ENCODE peak calls at places on chromosome 7, in nine cellular contexts. O, B, U, C, H, J, L, N and K are unnamed samples.

GRCh38 chr7:33554046-33554445 is 351.3 kb upstream of the BMPER start:
- DNase-seq in O (no peak), B (no peak), U (no peak), C (no peak), H (no peak), J (no peak), L (no peak), N (no peak), K (no peak)

GRCh38 chr7:16867328-16867727 is 14.5 kb downstream of the AGR3 start:
- DNase-seq in O (no peak), B (no peak), U (no peak), C (no peak), H (no peak), J (no peak), L (no peak), N (no peak), K (no peak)

GRCh38 chr7:150973571-150974451 is 4.3 kb downstream of the KCNH2 start:
- DNase-seq in O (no peak), B (no peak), U (no peak), C (no peak), H (no peak), J (peak; percentile 31), L (no peak), N (no peak), K (no peak)

GRCh38 chr7:78770422-78771410 is 682.8 kb downstream of the MAGI2 start:
- DNase-seq in O (no peak), B (no peak), U (peak; percentile 14), C (no peak), H (no peak), J (no peak), L (no peak), N (no peak), K (peak; percentile 45)

GRCh38 chr7:90180011-90180585 is 25.8 kb downstream of the STEAP1 start:
- DNase-seq in O (no peak), B (no peak), U (peak; percentile 5), C (no peak), H (no peak), J (no peak), L (no peak), N (no peak), K (no peak)

GRCh38 chr7:28623863-28624262 is 211.5 kb downstream of the CREB5 start:
- DNase-seq in O (no peak), B (no peak), U (no peak), C (peak; percentile 38), H (no peak), J (no peak), L (no peak), N (no peak), K (no peak)

GRCh38 chr7:119664601-119665000 is 608.4 kb upstream of the KCND2 start:
- DNase-seq in O (no peak), B (no peak), U (peak; percentile 47), C (peak; percentile 14), H (no peak), J (no peak), L (no peak), N (no peak), K (no peak)

GRCh38 chr7:41110186-41110585 is 592.7 kb downstream of the INHBA start:
- DNase-seq in O (no peak), B (no peak), U (peak; percentile 74), C (peak; percentile 82), H (no peak), J (no peak), L (no peak), N (no peak), K (no peak)

GRCh38 chr7:128937271-128937646 is 468 bp upstream of the IRF5 start:
- DNase-seq in O (no peak), B (no peak), U (no peak), C (no peak), H (no peak), J (no peak), L (no peak), N (no peak), K (no peak)

GRCh38 chr7:107147464-107148214 is 21.2 kb upstream of the HBP1 start:
- DNase-seq in O (no peak), B (peak; percentile 47), U (peak; percentile 42), C (peak; percentile 39), H (no peak), J (peak; percentile 9), L (no peak), N (peak; percentile 34), K (peak; percentile 50)

GRCh38 chr7:43028106-43028505 is 84.3 kb upstream of the HECW1 start:
- DNase-seq in O (no peak), B (no peak), U (no peak), C (no peak), H (no peak), J (no peak), L (no peak), N (no peak), K (no peak)

GRCh38 chr7:132783824-132784223 is 207.6 kb upstream of the PLXNA4 start:
- DNase-seq in O (no peak), B (peak; percentile 84), U (peak; percentile 96), C (peak; percentile 79), H (no peak), J (no peak), L (no peak), N (no peak), K (no peak)